ENCODE peak calls at places on chromosomes 5 and 9, in eight cellular contexts. One of them, this sample, is unnamed.

GRCh38 chr9:31089822-31090221 is 1294.6 kb upstream of the ACO1 start:
- DNase-seq in sigmoid colon: no peak
- DNase-seq in tibial nerve: no peak
- DNase-seq in upper lobe of left lung: no peak
- DNase-seq in transverse colon: no peak
- DNase-seq in HepG2: no peak
- DNase-seq in ovary: no peak
- DNase-seq in body of pancreas: no peak
- DNase-seq in this sample: peak; percentile 18

GRCh38 chr5:14322437-14323187 is 179.5 kb downstream of the TRIO start:
- DNase-seq in tibial nerve: no peak
- DNase-seq in upper lobe of left lung: no peak
- DNase-seq in transverse colon: no peak
- DNase-seq in ovary: no peak
- DNase-seq in body of pancreas: no peak
- DNase-seq in sigmoid colon: no peak
- DNase-seq in HepG2: no peak
- DNase-seq in this sample: no peak

GRCh38 chr5:170896779-170897178 is 35.0 kb downstream of the RANBP17 start:
- DNase-seq in tibial nerve: no peak
- DNase-seq in ovary: no peak
- DNase-seq in sigmoid colon: no peak
- DNase-seq in HepG2: no peak
- DNase-seq in transverse colon: no peak
- DNase-seq in body of pancreas: peak; percentile 50
- DNase-seq in upper lobe of left lung: peak; percentile 21
- DNase-seq in this sample: peak; percentile 6

GRCh38 chr5:68116868-68117411 is 98.6 kb upstream of the PIK3R1 start:
- DNase-seq in HepG2: no peak
- DNase-seq in tibial nerve: no peak
- DNase-seq in ovary: no peak
- DNase-seq in upper lobe of left lung: no peak
- DNase-seq in transverse colon: no peak
- DNase-seq in body of pancreas: peak; percentile 27
- DNase-seq in sigmoid colon: no peak
- DNase-seq in this sample: no peak

GRCh38 chr5:136132087-136132486 is 558 bp upstream of the SMAD5 start:
- DNase-seq in transverse colon: peak; percentile 23
- DNase-seq in body of pancreas: peak; percentile 18
- DNase-seq in tibial nerve: no peak
- DNase-seq in sigmoid colon: peak; percentile 67
- DNase-seq in upper lobe of left lung: no peak
- DNase-seq in ovary: peak; percentile 34
- DNase-seq in HepG2: peak; percentile 6
- DNase-seq in this sample: peak; percentile 29

GRCh38 chr5:1197876-1198666 is 3.3 kb upstream of the SLC6A19 start:
- DNase-seq in body of pancreas: no peak
- DNase-seq in ovary: no peak
- DNase-seq in tibial nerve: no peak
- DNase-seq in upper lobe of left lung: no peak
- DNase-seq in HepG2: no peak
- DNase-seq in transverse colon: no peak
- DNase-seq in sigmoid colon: no peak
- DNase-seq in this sample: no peak

GRCh38 chr5:30607301-30607700 is 586.2 kb upstream of the CDH6 start:
- DNase-seq in upper lobe of left lung: no peak
- DNase-seq in HepG2: peak; percentile 45
- DNase-seq in tibial nerve: no peak
- DNase-seq in body of pancreas: no peak
- DNase-seq in transverse colon: no peak
- DNase-seq in sigmoid colon: no peak
- DNase-seq in ovary: no peak
- DNase-seq in this sample: no peak

GRCh38 chr9:108743901-108744371 is 111.8 kb downstream of the ACTL7B start:
- DNase-seq in body of pancreas: no peak
- DNase-seq in upper lobe of left lung: no peak
- DNase-seq in HepG2: peak; percentile 91
- DNase-seq in ovary: no peak
- DNase-seq in transverse colon: no peak
- DNase-seq in sigmoid colon: no peak
- DNase-seq in tibial nerve: no peak
- DNase-seq in this sample: no peak

GRCh38 chr5:172530406-172530805 is 76.1 kb upstream of the SH3PXD2B start:
- DNase-seq in upper lobe of left lung: no peak
- DNase-seq in tibial nerve: no peak
- DNase-seq in body of pancreas: no peak
- DNase-seq in sigmoid colon: peak; percentile 61
- DNase-seq in transverse colon: no peak
- DNase-seq in ovary: no peak
- DNase-seq in HepG2: no peak
- DNase-seq in this sample: no peak

GRCh38 chr5:90226433-90227099 is 183.0 kb downstream of the CETN3 start:
- DNase-seq in transverse colon: peak; percentile 63
- DNase-seq in sigmoid colon: no peak
- DNase-seq in body of pancreas: peak; percentile 7
- DNase-seq in HepG2: no peak
- DNase-seq in ovary: no peak
- DNase-seq in tibial nerve: no peak
- DNase-seq in upper lobe of left lung: no peak
- DNase-seq in this sample: no peak

GRCh38 chr5:69493235-69493925 is 790 bp downstream of the OCLN start:
- DNase-seq in transverse colon: peak; percentile 50
- DNase-seq in upper lobe of left lung: peak; percentile 55
- DNase-seq in sigmoid colon: no peak
- DNase-seq in tibial nerve: no peak
- DNase-seq in HepG2: no peak
- DNase-seq in ovary: no peak
- DNase-seq in body of pancreas: peak; percentile 67
- DNase-seq in this sample: peak; percentile 55

GRCh38 chr5:62029303-62029702 is 276.7 kb upstream of the KIF2A start:
- DNase-seq in transverse colon: no peak
- DNase-seq in upper lobe of left lung: no peak
- DNase-seq in body of pancreas: no peak
- DNase-seq in sigmoid colon: no peak
- DNase-seq in tibial nerve: no peak
- DNase-seq in ovary: no peak
- DNase-seq in HepG2: no peak
- DNase-seq in this sample: no peak

GRCh38 chr5:116539222-116539621 is 35.4 kb downstream of the SEMA6A start:
- DNase-seq in transverse colon: no peak
- DNase-seq in body of pancreas: no peak
- DNase-seq in tibial nerve: no peak
- DNase-seq in sigmoid colon: no peak
- DNase-seq in HepG2: no peak
- DNase-seq in ovary: no peak
- DNase-seq in upper lobe of left lung: no peak
- DNase-seq in this sample: no peak

GRCh38 chr9:36163049-36163839 is 5.9 kb upstream of the CCIN start:
- DNase-seq in body of pancreas: peak; percentile 34
- DNase-seq in ovary: peak; percentile 88
- DNase-seq in upper lobe of left lung: no peak
- DNase-seq in HepG2: peak; percentile 54
- DNase-seq in sigmoid colon: peak; percentile 84
- DNase-seq in transverse colon: no peak
- DNase-seq in tibial nerve: no peak
- DNase-seq in this sample: no peak

GRCh38 chr9:72588336-72588735 is 66.9 kb downstream of the TMC1 start:
- DNase-seq in upper lobe of left lung: no peak
- DNase-seq in HepG2: no peak
- DNase-seq in ovary: no peak
- DNase-seq in tibial nerve: no peak
- DNase-seq in body of pancreas: peak; percentile 45
- DNase-seq in sigmoid colon: peak; percentile 72
- DNase-seq in transverse colon: no peak
- DNase-seq in this sample: no peak

GRCh38 chr9:78927099-78927940 is 630.4 kb downstream of the PSAT1 start:
- DNase-seq in transverse colon: no peak
- DNase-seq in HepG2: no peak
- DNase-seq in upper lobe of left lung: no peak
- DNase-seq in body of pancreas: no peak
- DNase-seq in ovary: no peak
- DNase-seq in tibial nerve: no peak
- DNase-seq in sigmoid colon: no peak
- DNase-seq in this sample: no peak

GRCh38 chr9:137077010-137077747 is at the start of gene UAP1L1:
- DNase-seq in transverse colon: peak; percentile 81
- DNase-seq in ovary: no peak
- DNase-seq in HepG2: no peak
- DNase-seq in body of pancreas: peak; percentile 85
- DNase-seq in tibial nerve: peak; percentile 77
- DNase-seq in sigmoid colon: peak; percentile 91
- DNase-seq in upper lobe of left lung: peak; percentile 91
- DNase-seq in this sample: peak; percentile 61

GRCh38 chr5:167230414-167230813 is 1061.0 kb upstream of the WWC1 start:
- DNase-seq in body of pancreas: no peak
- DNase-seq in tibial nerve: no peak
- DNase-seq in sigmoid colon: no peak
- DNase-seq in transverse colon: no peak
- DNase-seq in upper lobe of left lung: no peak
- DNase-seq in ovary: no peak
- DNase-seq in HepG2: no peak
- DNase-seq in this sample: no peak

GRCh38 chr5:1429066-1429465 is 16.2 kb downstream of the SLC6A3 start:
- DNase-seq in HepG2: no peak
- DNase-seq in body of pancreas: no peak
- DNase-seq in transverse colon: no peak
- DNase-seq in tibial nerve: no peak
- DNase-seq in sigmoid colon: peak; percentile 43
- DNase-seq in upper lobe of left lung: no peak
- DNase-seq in ovary: no peak
- DNase-seq in this sample: no peak

GRCh38 chr9:72292184-72292787 is 72.7 kb downstream of the ZFAND5 start:
- DNase-seq in tibial nerve: no peak
- DNase-seq in body of pancreas: no peak
- DNase-seq in transverse colon: no peak
- DNase-seq in sigmoid colon: no peak
- DNase-seq in ovary: no peak
- DNase-seq in HepG2: peak; percentile 30
- DNase-seq in upper lobe of left lung: no peak
- DNase-seq in this sample: peak; percentile 42

DNA sequence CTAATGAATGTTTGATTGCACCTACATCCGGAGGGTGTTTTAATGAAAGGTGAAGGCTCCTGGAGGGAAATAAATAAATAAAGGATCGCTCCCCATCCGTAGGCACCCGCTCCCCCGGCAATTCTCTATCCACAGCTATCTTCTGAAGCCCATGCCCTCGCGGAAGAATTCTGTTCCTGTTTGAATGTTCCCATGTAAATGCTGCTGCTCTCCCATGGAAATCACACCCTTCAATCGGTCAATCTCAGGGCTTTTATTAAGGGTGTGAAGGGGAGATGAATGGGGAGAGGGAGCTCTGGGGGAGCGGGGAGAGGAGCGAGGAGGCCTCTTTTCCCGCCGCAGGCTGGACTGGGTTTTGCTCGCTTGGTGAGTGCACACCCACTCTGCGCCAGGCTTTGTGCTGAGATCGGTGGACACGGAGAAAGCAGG is 21.1 kb upstream of the ARAP3 start:
- DNase-seq in transverse colon: no peak
- DNase-seq in ovary: no peak
- DNase-seq in HepG2: no peak
- DNase-seq in upper lobe of left lung: no peak
- DNase-seq in sigmoid colon: no peak
- DNase-seq in body of pancreas: no peak
- DNase-seq in tibial nerve: no peak
- DNase-seq in this sample: no peak
- H3K4me3 ChIP-seq in transverse colon: no peak overlapping the region
- H3K4me3 ChIP-seq in ovary: no peak overlapping the region
- H3K4me3 ChIP-seq in HepG2: peak overlapping the region; percentile 57
- H3K4me3 ChIP-seq in upper lobe of left lung: peak overlapping the region; percentile 37
- H3K4me3 ChIP-seq in sigmoid colon: peak overlapping the region; percentile 49
- H3K4me3 ChIP-seq in body of pancreas: no peak overlapping the region
- H3K4me3 ChIP-seq in tibial nerve: peak overlapping the region; percentile 53
- H3K4me3 ChIP-seq in this sample: no peak overlapping the region

GRCh38 chr9:120923620-120924328 is 2.8 kb downstream of the TRAF1 start:
- DNase-seq in HepG2: no peak
- DNase-seq in ovary: no peak
- DNase-seq in transverse colon: peak; percentile 0
- DNase-seq in tibial nerve: no peak
- DNase-seq in sigmoid colon: peak; percentile 19
- DNase-seq in body of pancreas: no peak
- DNase-seq in upper lobe of left lung: no peak
- DNase-seq in this sample: no peak
- TF ChIP-seq POLR2A in HepG2: no peak
- TF ChIP-seq POLR2A in ovary: no peak
- TF ChIP-seq POLR2A in transverse colon: no peak
- TF ChIP-seq POLR2A in tibial nerve: no peak
- TF ChIP-seq POLR2A in sigmoid colon: no peak
- TF ChIP-seq POLR2A in body of pancreas: no peak
- TF ChIP-seq POLR2A in upper lobe of left lung: no peak
- TF ChIP-seq POLR2A in this sample: no peak

DNA sequence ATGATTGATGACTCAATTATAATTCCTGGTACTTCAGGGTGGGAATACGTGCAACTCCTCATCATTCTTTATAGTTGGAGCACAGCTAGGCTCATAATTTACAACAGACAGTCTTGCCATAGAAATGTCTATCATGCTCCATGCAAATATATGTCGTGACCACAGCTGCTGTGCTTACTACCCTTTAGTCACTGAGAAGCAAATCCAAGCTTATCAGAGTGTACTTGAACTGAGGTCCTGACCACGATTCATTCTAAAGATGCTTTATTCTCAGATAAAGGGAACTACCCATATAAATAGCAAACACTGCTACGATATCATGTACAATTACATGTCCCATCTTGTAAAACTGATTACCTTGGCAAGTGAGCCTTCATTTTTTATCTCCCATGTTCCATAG is 52.0 kb downstream of the STRBP start:
- DNase-seq in upper lobe of left lung: no peak
- DNase-seq in ovary: no peak
- DNase-seq in HepG2: no peak
- DNase-seq in transverse colon: no peak
- DNase-seq in sigmoid colon: no peak
- DNase-seq in body of pancreas: no peak
- DNase-seq in tibial nerve: no peak
- DNase-seq in this sample: no peak
- H3K4me3 ChIP-seq in upper lobe of left lung: no peak overlapping the region
- H3K4me3 ChIP-seq in ovary: no peak overlapping the region
- H3K4me3 ChIP-seq in HepG2: no peak overlapping the region
- H3K4me3 ChIP-seq in transverse colon: no peak overlapping the region
- H3K4me3 ChIP-seq in sigmoid colon: no peak overlapping the region
- H3K4me3 ChIP-seq in body of pancreas: no peak overlapping the region
- H3K4me3 ChIP-seq in tibial nerve: no peak overlapping the region
- H3K4me3 ChIP-seq in this sample: no peak overlapping the region

DNA sequence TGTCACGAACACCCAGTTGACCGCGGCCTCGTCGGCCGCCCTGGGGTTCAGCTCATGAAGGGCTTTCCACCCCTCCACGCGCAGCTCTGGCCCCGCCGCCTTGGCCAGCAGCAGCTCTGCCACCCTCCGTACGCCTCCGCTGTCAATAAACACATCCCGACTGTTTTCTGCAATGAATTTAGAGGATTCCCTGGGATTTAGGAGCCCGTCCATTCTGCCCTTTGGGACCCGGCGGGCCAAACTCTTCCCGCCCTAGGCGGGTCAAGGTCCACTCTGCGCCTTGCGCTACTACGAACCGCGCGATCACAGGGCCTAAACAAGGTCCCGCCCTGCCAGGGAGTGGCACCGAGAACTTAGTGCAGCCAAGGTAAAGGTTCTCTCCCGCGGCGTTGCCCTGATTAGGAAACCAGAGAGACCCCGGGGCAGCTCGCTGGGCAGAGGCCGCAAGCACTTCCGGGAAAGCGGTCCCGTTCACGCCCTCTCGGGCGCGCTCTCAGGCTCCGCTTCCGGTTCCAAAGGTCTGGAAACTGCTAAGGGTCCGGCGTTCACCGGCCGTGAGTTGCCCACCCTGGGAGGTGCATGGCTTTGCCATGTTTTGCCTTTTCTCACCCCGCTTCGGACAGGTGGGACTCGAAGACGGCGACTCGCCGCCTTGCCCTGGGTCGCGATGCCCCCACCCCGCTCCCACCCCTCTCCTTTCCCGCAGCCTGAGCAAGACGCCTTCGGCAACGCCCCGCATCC is 23.6 kb downstream of the HNRNPK start:
- DNase-seq in HepG2: peak; percentile 85
- DNase-seq in body of pancreas: peak; percentile 81
- DNase-seq in ovary: peak; percentile 69
- DNase-seq in sigmoid colon: peak; percentile 85
- DNase-seq in tibial nerve: peak; percentile 57
- DNase-seq in transverse colon: peak; percentile 91
- DNase-seq in upper lobe of left lung: peak; percentile 87
- DNase-seq in this sample: peak; percentile 28
- TF ChIP-seq POLR2A in HepG2: peak; percentile 86
- TF ChIP-seq POLR2A in body of pancreas: peak; percentile 67
- TF ChIP-seq POLR2A in ovary: no peak
- TF ChIP-seq POLR2A in sigmoid colon: no peak
- TF ChIP-seq POLR2A in tibial nerve: no peak
- TF ChIP-seq POLR2A in transverse colon: peak; percentile 67
- TF ChIP-seq POLR2A in upper lobe of left lung: no peak
- TF ChIP-seq POLR2A in this sample: no peak